ENCODE peak calls at places on chromosomes 2 and 18, in six cellular contexts. B is IMR-90, Q is H1, J is neuronal stem cell, F is mesenchymal stem cell, Z is trophoblast cell. L is an unnamed sample.
A peak's percentile ranks its signal among the peaks of the same experiment; 100 is the strongest.

GRCh38 chr18:686339-687111 is 25.9 kb downstream of the ENOSF1 start:
- DNase-seq in B (peak; percentile 23), Q (peak; percentile 66), J (peak; percentile 68), F (no peak), Z (no peak), L (peak; percentile 39)

GRCh38 chr2:6852210-6852609 is 13.5 kb downstream of the CMPK2 start:
- DNase-seq in B (no peak), Q (no peak), J (no peak), F (no peak), Z (no peak), L (no peak)

GRCh38 chr18:41905786-41906527 is 49.1 kb upstream of the PIK3C3 start:
- DNase-seq in B (no peak), Q (no peak), J (no peak), F (peak; percentile 3), Z (no peak), L (peak; percentile 19)

GRCh38 chr2:127157651-127158460 is 50.9 kb upstream of the BIN1 start:
- DNase-seq in B (no peak), Q (peak; percentile 81), J (peak; percentile 33), F (peak; percentile 56), Z (peak; percentile 82), L (peak; percentile 90)

GRCh38 chr2:31234690-31235503 is 945 bp downstream of the EHD3 start:
- DNase-seq in B (no peak), Q (no peak), J (no peak), F (peak; percentile 14), Z (no peak), L (no peak)

GRCh38 chr2:27920148-27920885 is 29.8 kb downstream of the BABAM2 start:
- DNase-seq in B (peak; percentile 49), Q (no peak), J (no peak), F (peak; percentile 17), Z (peak; percentile 6), L (no peak)

GRCh38 chr18:72783517-72783916 is 84.3 kb downstream of the NETO1 start:
- DNase-seq in B (no peak), Q (no peak), J (no peak), F (no peak), Z (no peak), L (no peak)

GRCh38 chr2:218828477-218828778 is 3.2 kb downstream of the PRKAG3 start:
- DNase-seq in B (no peak), Q (no peak), J (no peak), F (no peak), Z (no peak), L (no peak)

GRCh38 chr2:207395535-207396251 is 134.1 kb upstream of the CREB1 start:
- DNase-seq in B (peak; percentile 50), Q (no peak), J (no peak), F (peak; percentile 24), Z (no peak), L (no peak)

GRCh38 chr2:230908595-230909191 is 16.3 kb downstream of the GPR55 start:
- DNase-seq in B (peak; percentile 93), Q (no peak), J (no peak), F (peak; percentile 93), Z (no peak), L (peak; percentile 40)

GRCh38 chr18:63881851-63882250 is 5.7 kb upstream of the SERPINB2 start:
- DNase-seq in B (peak; percentile 65), Q (no peak), J (no peak), F (peak; percentile 38), Z (peak; percentile 29), L (no peak)

GRCh38 chr18:79396431-79397287 is 929 bp downstream of the NFATC1 start:
- DNase-seq in B (peak; percentile 26), Q (peak; percentile 72), J (no peak), F (no peak), Z (no peak), L (peak; percentile 63)

GRCh38 chr2:79860233-79861058 is 347.6 kb downstream of the CTNNA2 start:
- DNase-seq in B (peak; percentile 21), Q (no peak), J (peak; percentile 33), F (peak; percentile 32), Z (no peak), L (peak; percentile 65)

GRCh38 chr18:23301971-23302370 is 151.1 kb upstream of the RIOK3 start:
- DNase-seq in B (no peak), Q (no peak), J (no peak), F (no peak), Z (no peak), L (no peak)
- H3K23ac ChIP-seq in B (peak overlapping the region; percentile 28), Q (no peak overlapping the region), J (no peak overlapping the region), F (no peak overlapping the region), Z (no peak overlapping the region), L (no peak overlapping the region)

GRCh38 chr2:195572894-195573293 is 84.1 kb upstream of the SLC39A10 start:
- DNase-seq in B (no peak), Q (no peak), J (no peak), F (no peak), Z (no peak), L (no peak)
- H3K4me3 ChIP-seq in B (no peak overlapping the region), Q (no peak overlapping the region), J (no peak overlapping the region), F (no peak overlapping the region), Z (no peak overlapping the region), L (no peak overlapping the region)

DNA sequence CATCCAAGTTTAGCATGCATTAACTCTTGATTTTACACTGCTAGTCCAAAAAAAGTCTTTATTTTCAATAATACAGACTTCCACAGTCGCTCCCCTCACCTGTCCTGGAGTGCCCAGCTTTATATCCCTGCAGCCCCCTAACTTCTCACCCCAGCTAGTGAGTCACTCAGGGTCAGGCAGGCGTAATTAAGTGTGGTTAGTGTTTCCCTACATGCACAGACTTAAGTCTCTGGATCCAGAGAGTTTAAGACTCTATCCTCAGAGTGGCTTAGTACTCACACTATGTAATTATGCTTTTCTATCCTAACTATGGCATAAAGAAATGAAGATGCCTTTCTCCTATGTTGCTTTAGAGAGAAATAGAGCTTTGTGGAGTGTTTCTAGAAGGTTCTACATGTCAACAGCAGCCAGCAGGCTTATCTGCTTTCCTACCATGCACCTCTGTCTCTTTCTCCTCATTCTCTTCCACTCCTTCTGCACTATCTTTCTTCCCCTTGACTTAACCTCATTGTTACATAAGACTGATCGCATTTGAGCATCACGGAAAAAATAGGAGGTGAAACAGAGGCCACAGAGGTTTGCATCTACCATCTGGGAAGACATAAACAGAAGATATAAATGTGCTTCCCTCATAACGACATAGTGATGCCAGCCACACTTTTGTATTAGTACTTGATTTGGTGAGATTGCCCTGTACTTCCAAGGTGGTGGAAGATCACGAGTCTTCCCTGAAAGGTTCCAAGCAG is 34.4 kb upstream of the PMAIP1 start:
- DNase-seq in B (no peak), Q (no peak), J (no peak), F (no peak), Z (no peak), L (no peak)
- H3K23ac ChIP-seq in B (no peak overlapping the region), Q (no peak overlapping the region), J (no peak overlapping the region), F (no peak overlapping the region), Z (no peak overlapping the region), L (no peak overlapping the region)

DNA sequence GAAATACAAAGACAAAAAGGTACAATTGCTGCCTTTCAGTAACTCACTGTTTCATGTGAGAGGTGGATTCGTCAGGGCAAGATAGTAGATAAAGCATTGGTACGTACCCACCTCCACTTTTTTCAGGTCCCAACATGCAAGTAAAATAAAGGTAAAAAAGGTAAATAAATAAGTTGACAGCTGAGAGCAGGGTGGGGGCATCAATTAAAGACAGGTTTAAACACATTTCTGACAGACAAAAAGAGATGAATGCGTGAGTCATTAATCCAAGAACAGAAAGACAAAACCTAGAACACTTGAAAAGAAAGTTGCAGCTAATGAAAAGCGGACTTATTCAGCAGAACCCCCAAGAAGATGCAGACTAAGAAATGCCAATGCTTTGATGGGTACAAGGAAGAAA is 979.6 kb upstream of the CDH2 start:
- DNase-seq in B (no peak), Q (no peak), J (no peak), F (no peak), Z (no peak), L (no peak)
- H3K4me3 ChIP-seq in B (no peak overlapping the region), Q (no peak overlapping the region), J (no peak overlapping the region), F (no peak overlapping the region), Z (no peak overlapping the region), L (no peak overlapping the region)

GRCh38 chr18:59694824-59695223 is 2.4 kb downstream of the CCBE1 start:
- DNase-seq in B (no peak), Q (no peak), J (no peak), F (no peak), Z (no peak), L (no peak)

GRCh38 chr18:59699061-59699460 is 1.8 kb upstream of the CCBE1 start:
- DNase-seq in B (no peak), Q (no peak), J (no peak), F (no peak), Z (no peak), L (no peak)

GRCh38 chr18:59697236-59697932 is at the start of gene CCBE1:
- DNase-seq in B (peak; percentile 71), Q (peak; percentile 96), J (peak; percentile 81), F (peak; percentile 64), Z (peak; percentile 26), L (peak; percentile 79)

GRCh38 chr18:59695551-59695950 is 1.7 kb downstream of the CCBE1 start:
- DNase-seq in B (no peak), Q (no peak), J (no peak), F (no peak), Z (no peak), L (no peak)

DNA sequence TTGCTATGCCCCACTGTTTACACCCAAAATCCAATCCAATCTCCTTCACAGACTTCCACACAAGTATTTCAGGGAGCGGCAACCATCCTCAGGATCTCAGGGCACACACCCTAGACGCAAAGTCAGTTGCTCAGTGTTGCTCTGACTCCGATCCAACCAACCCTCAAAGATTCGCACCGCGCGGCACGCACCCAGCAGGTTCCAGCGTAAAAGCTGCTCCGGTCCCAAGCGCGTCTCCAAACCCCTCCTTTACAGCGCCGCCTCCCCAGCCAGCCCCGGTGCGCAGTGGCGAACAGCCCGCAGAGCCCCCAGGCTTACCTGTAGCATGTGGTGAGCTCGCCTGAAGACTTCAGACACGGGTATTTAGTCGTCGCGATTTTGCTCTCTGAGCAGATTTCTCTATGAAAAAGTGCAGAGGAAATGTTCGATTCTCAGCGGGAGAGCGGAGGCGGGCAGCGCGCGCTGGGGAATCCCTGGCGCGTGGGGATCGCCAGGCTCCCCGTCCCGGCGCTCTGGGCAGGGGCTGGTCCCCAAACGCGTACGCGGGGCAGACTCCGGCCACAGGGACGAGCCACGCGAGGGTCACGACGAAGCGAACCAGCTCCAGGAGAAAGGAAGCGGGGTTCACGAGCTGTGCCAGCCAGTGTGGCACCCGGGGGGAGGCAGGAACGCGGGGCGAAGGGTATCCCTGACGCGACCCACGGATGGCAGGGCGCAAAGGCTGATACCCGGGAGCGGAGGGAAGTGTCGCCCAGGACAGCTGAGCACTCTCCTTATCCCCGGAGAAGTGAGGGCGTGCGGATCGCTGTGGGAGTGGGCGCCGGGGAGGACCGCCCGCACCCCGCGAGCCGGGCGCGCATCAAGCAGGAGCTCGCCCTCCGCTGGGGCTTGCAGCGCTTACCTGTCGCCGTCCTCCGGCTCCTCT is 650 bp downstream of the CCBE1 start:
- DNase-seq in B (peak; percentile 59), Q (peak; percentile 70), J (no peak), F (peak; percentile 48), Z (peak; percentile 72), L (peak; percentile 53)
- H3K23ac ChIP-seq in B (peak overlapping the region; percentile 80), Q (no peak overlapping the region), J (no peak overlapping the region), F (peak overlapping the region; percentile 77), Z (no peak overlapping the region), L (peak overlapping the region; percentile 45)

L was measured in mesendoderm.